ENCODE peak calls at places on chromosomes 3 and 15, in four cellular contexts. A is heart left ventricle; U is neural progenitor cell; P is naive thymus-derived CD4-positive, alpha-beta T cell. N is an unnamed sample.

GRCh38 chr3:155018621-155019330 is 61.3 kb upstream of the MME start:
- DNase-seq in U (no peak), P (no peak), A (no peak), N (no peak)

GRCh38 chr15:58561321-58561720 is 129.5 kb downstream of the LIPC start:
- DNase-seq in P (no peak), A (no peak), U (no peak), N (no peak)

GRCh38 chr15:65414841-65415621 is 7.7 kb downstream of the IGDCC4 start:
- DNase-seq in P (no peak), U (peak), A (no peak), N (no peak)

GRCh38 chr3:144557515-144557914 is 585.9 kb downstream of the DIPK2A start:
- DNase-seq in A (no peak), P (no peak), U (no peak), N (no peak)

GRCh38 chr15:36645106-36645505 is 65.7 kb downstream of the CDIN1 start:
- DNase-seq in U (no peak), A (no peak), P (no peak), N (no peak)

GRCh38 chr3:195802261-195802701 is 9.4 kb downstream of the MUC4 start:
- DNase-seq in P (peak), A (no peak), U (no peak), N (no peak)

GRCh38 chr3:18556503-18556902 is 131.4 kb upstream of the SATB1 start:
- DNase-seq in P (peak), U (no peak), A (no peak), N (peak)

GRCh38 chr15:67670647-67671305 is 128.3 kb downstream of the MAP2K5 start:
- DNase-seq in U (no peak), P (no peak), A (no peak), N (no peak)

GRCh38 chr3:11558002-11558401 is 85.7 kb downstream of the VGLL4 start:
- DNase-seq in U (no peak), A (no peak), P (no peak), N (no peak)

GRCh38 chr3:25442486-25442885 is 14.4 kb downstream of the RARB start:
- DNase-seq in A (no peak), U (no peak), P (no peak), N (no peak)

GRCh38 chr3:9912294-9912935 is 4.5 kb upstream of the IL17RC start:
- DNase-seq in U (no peak), P (no peak), A (no peak), N (no peak)

GRCh38 chr15:66294932-66295235 is 1.5 kb downstream of the DIS3L start:
- DNase-seq in A (no peak), P (no peak), U (no peak), N (no peak)

GRCh38 chr3:72679540-72680198 is 168.6 kb downstream of the SHQ1 start:
- DNase-seq in A (no peak), P (no peak), U (no peak), N (no peak)

GRCh38 chr3:175325440-175325839 is 466.3 kb downstream of the NAALADL2 start:
- DNase-seq in U (no peak), A (no peak), P (no peak), N (no peak)

GRCh38 chr3:13539285-13539625 is 9.7 kb upstream of the FBLN2 start:
- DNase-seq in U (no peak), P (no peak), A (no peak), N (no peak)

GRCh38 chr15:50003786-50004334 is 115.2 kb downstream of the ATP8B4 start:
- DNase-seq in A (peak), U (peak), P (peak), N (peak)

GRCh38 chr15:39580630-39581500 is at the start of gene THBS1:
- DNase-seq in A (peak), U (peak), P (no peak), N (peak)

GRCh38 chr3:69541059-69541471 is 155.2 kb upstream of the FRMD4B start:
- DNase-seq in U (peak), P (no peak), A (no peak), N (no peak)

GRCh38 chr3:61783993-61784718 is 222.8 kb downstream of the PTPRG start:
- DNase-seq in A (no peak), P (no peak), U (no peak), N (no peak)

GRCh38 chr3:111809196-111809595 is 49.9 kb upstream of the PHLDB2 start:
- DNase-seq in A (no peak), P (no peak), U (no peak), N (no peak)

GRCh38 chr15:66780172-66780972 is 78.3 kb downstream of the SMAD6 start:
- DNase-seq in P (no peak), A (no peak), U (no peak), N (no peak)

GRCh38 chr15:48463366-48463880 is 132.2 kb downstream of the DUT start:
- DNase-seq in A (no peak), U (no peak), P (no peak), N (no peak)

GRCh38 chr15:28885630-28886430 is at the start of gene APBA2:
- DNase-seq in P (peak), U (peak), A (no peak), N (no peak)

GRCh38 chr3:106582151-106582550 is 713.3 kb upstream of the CBLB start:
- DNase-seq in P (no peak), A (no peak), U (no peak), N (no peak)

GRCh38 chr3:138975366-138975765 is 28.3 kb downstream of the FOXL2NB start:
- DNase-seq in U (no peak), P (no peak), A (no peak), N (no peak)

GRCh38 chr15:38853608-38854007 is 289.0 kb upstream of the RASGRP1 start:
- DNase-seq in P (peak), U (peak), A (no peak), N (no peak)

GRCh38 chr3:134430950-134431445 is 54.8 kb downstream of the ANAPC13 start:
- DNase-seq in P (no peak), A (no peak), U (no peak), N (no peak)

GRCh38 chr3:12471228-12471627 is 13.1 kb upstream of the TSEN2 start:
- DNase-seq in P (no peak), U (no peak), A (no peak), N (peak)

GRCh38 chr15:99509686-99510461 is 55.9 kb upstream of the MEF2A start:
- DNase-seq in A (no peak), U (no peak), P (no peak), N (no peak)

GRCh38 chr15:99508807-99509311 is 56.9 kb upstream of the MEF2A start:
- DNase-seq in P (no peak), A (no peak), U (no peak), N (no peak)

GRCh38 chr15:99511529-99511864 is 54.3 kb upstream of the MEF2A start:
- DNase-seq in P (no peak), U (no peak), A (no peak), N (no peak)

GRCh38 chr15:99514306-99514705 is 51.5 kb upstream of the MEF2A start:
- DNase-seq in A (no peak), U (no peak), P (no peak), N (no peak)

GRCh38 chr15:99511865-99512632 is 53.7 kb upstream of the MEF2A start:
- DNase-seq in U (no peak), P (no peak), A (peak), N (no peak)
- H3K4me3 ChIP-seq in U (no peak), P (no peak), A (no peak), N (no peak)

GRCh38 chr15:70833897-70834765 is 19.8 kb downstream of the LARP6 start:
- DNase-seq in P (no peak), A (no peak), U (no peak), N (no peak)
- H3K27ac ChIP-seq in P (no peak), A (peak), U (no peak), N (no peak)

GRCh38 chr3:30614943-30615342 is 8.5 kb downstream of the TGFBR2 start:
- DNase-seq in A (no peak), P (peak), U (no peak), N (no peak)
- H3K4me3 ChIP-seq in A (no peak), P (peak), U (no peak), N (no peak)

DNA sequence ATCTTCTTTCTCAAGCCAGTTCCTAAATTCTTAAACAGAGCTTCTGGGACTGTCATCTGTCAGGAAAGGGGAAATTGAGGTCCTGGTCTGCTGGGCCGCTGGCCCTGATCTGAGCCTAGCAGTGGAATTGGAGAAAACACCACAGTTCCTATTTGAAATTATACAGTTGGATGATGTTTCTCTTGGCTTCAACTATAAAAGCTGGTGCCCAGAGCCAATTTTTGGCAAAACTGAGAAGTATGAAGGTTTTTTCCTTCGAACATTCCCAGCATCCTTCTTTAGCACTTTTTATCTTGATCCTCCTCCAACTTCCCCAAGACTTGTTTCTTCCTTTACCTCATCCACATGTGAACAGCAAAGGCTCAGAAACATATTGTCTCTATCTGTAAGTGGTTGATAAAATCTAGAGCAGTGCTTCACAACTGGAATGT is 83.9 kb downstream of the CD47 start:
- DNase-seq in A (no peak), P (no peak), U (no peak), N (no peak)
- H3K27ac ChIP-seq in A (peak), P (no peak), U (no peak), N (no peak)

DNA sequence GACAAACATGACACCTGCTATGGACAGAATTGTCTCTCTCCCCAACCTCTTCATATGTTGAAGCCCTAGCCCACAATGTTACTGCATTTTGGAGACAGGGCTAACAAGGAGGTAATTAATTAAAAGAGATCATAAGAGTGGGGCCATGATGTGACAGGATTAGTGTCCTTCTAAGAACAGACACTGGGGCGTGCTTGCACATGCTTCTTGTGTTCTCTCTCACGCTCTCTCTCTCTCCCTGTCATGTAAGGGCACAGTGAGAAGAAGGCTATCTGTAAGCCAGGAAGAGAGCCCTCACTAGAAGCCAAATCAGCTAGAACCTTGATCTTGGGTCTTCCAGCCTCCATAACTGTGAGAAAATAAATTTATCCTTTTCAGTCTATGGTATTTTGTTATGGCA is 56.0 kb upstream of the TSPAN3 start:
- DNase-seq in P (no peak), U (no peak), A (no peak), N (no peak)
- H3K4me3 ChIP-seq in P (no peak), U (no peak), A (no peak), N (no peak)

DNA sequence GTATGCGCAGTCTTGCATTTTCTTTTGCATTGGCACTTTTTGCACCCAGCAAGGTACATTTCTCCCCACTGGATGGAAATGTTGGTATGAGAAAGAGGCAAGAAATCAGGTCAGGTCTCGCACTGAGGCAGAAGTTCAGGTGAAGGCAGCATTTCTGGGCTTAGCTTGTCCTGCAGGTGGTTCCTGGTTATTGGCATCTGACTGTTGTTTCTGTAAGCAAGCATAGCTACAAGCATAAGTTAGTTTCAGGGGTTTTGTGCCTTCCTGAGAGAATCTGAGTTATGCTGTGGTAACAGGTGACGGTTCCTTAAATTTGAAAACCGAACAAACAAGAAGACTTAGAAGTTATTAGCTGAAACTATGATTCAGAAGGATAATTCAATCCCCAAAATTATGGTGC is 139.4 kb upstream of the GRM7 start:
- DNase-seq in U (no peak), A (no peak), P (no peak), N (no peak)
- H3K27ac ChIP-seq in U (no peak), A (no peak), P (no peak), N (no peak)

DNA sequence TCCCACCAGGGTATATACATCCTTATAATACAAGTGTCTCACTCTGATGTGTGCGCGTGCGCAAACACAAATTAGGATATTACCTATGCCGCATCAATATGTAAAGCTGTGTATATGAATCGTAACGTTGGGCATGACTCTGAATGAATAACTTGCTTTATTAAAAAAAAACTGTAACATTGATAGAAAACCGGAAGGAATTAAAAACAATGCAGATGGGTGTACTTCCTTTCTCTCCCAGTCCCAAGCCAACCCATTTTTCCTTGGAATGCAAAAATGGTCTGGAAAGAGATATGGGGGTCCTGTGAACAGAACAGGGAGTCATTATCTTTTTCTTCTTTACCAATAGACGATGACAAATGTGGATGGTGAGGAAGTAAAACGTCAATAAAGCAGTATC is 1.7 kb downstream of the C2CD4B start:
- DNase-seq in U (no peak), P (no peak), A (no peak), N (no peak)
- H3K4me3 ChIP-seq in U (no peak), P (no peak), A (peak), N (no peak)

GRCh38 chr3:98449606-98450193 is 13.3 kb upstream of the OR5K1 start:
- DNase-seq in P (no peak), A (no peak), U (no peak), N (no peak)

GRCh38 chr3:98457543-98457942 is 5.5 kb upstream of the OR5K1 start:
- DNase-seq in A (no peak), U (no peak), P (no peak), N (no peak)

GRCh38 chr3:98454929-98455328 is 8.1 kb upstream of the OR5K1 start:
- DNase-seq in P (no peak), A (no peak), U (no peak), N (no peak)

GRCh38 chr3:98450372-98450771 is 12.6 kb upstream of the OR5K1 start:
- DNase-seq in A (no peak), U (no peak), P (no peak), N (no peak)

DNA sequence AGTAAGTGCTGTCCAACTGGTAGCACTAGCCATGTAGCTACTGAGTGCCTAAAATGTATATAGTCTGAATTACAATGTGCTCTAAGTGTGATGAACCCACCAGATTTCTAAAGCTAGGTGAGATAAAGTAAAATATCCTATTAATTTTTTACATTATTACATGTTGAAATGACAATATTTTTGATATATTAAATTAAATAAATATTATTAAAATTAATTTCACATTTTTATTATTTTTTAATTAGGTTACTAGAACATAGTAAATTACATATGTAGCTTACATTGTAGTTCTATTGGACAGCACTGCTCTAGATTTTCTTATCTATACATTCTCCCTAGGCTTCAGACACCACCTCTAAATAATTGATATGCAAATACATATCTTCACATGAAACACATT is 9.2 kb upstream of the OR5K1 start:
- DNase-seq in U (no peak), A (no peak), P (no peak), N (no peak)
- H3K27ac ChIP-seq in U (no peak), A (no peak), P (no peak), N (no peak)

GRCh38 chr15:74791007-74791406 is 9.1 kb downstream of the CSK start:
- DNase-seq in P (no peak), A (no peak), U (no peak), N (no peak)

GRCh38 chr15:74789171-74789627 is 7.3 kb downstream of the CSK start:
- DNase-seq in P (no peak), U (no peak), A (no peak), N (no peak)

GRCh38 chr15:74790080-74790916 is 8.4 kb downstream of the CSK start:
- DNase-seq in U (no peak), P (no peak), A (peak), N (peak)

GRCh38 chr15:74788716-74789151 is 6.9 kb downstream of the CSK start:
- DNase-seq in P (peak), A (no peak), U (peak), N (peak)

DNA sequence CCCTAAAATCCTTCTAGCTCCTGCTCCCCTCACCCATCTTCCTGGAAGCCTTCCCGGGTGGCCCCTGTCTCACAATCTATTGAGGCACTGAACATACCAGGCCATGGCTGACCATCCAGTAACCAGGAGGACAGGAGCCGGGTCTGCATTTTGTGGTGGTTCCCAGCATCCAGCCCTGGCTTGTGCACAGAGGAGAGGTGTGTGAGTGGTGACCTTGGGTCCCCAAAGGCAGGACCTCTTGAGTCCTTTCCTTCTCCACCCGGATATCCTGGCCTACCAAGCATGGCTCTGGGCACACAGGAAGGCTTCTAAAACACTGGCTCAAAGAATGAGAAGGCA is 7.8 kb downstream of the CSK start:
- DNase-seq in P (no peak), A (no peak), U (no peak), N (no peak)
- H3K4me3 ChIP-seq in P (peak), A (no peak), U (no peak), N (peak)

N was measured in effector memory CD4-positive, alpha-beta T cell.